ENCODE peak calls at places on chromosomes 5 and 9, in ten cellular contexts. Y is testis; V is endothelial cell of umbilical vein; M is thoracic aorta; P is OCI-LY7; W is aorta; X is CD8-positive, alpha-beta T cell; N is PC-9; J is tibial artery; Z is heart left ventricle. U is an unnamed sample.

GRCh38 chr5:2658421-2658820 is 93.1 kb downstream of the IRX2 start:
- DNase-seq in J (no peak), Y (no peak), W (no peak), N (no peak), P (no peak), M (no peak), X (no peak), Z (no peak), V (no peak), U (peak; percentile 34)

GRCh38 chr9:114906922-114907571 is 23.3 kb downstream of the TNFSF8 start:
- DNase-seq in W (no peak), X (peak; percentile 26), Z (no peak), V (peak; percentile 78), Y (peak; percentile 18), J (no peak), N (no peak), P (no peak), M (no peak), U (peak; percentile 72)

GRCh38 chr9:37968228-37968672 is 64.3 kb upstream of the SLC25A51 start:
- DNase-seq in X (no peak), Y (no peak), W (peak; percentile 71), V (peak; percentile 39), Z (no peak), M (peak; percentile 38), J (no peak), N (no peak), P (no peak), U (peak; percentile 84)

GRCh38 chr5:157076558-157076957 is 17.6 kb upstream of the HAVCR1 start:
- DNase-seq in Y (peak; percentile 24), V (no peak), X (no peak), M (no peak), P (no peak), J (peak; percentile 35), Z (no peak), N (peak; percentile 9), W (no peak), U (peak; percentile 73)

GRCh38 chr5:170263906-170264305 is 31.1 kb downstream of the C5orf58 start:
- DNase-seq in Y (no peak), J (no peak), W (no peak), Z (no peak), X (no peak), N (no peak), V (no peak), P (no peak), M (no peak), U (no peak)

GRCh38 chr9:37333288-37333687 is 89.2 kb upstream of the GRHPR start:
- DNase-seq in J (no peak), V (no peak), M (no peak), W (no peak), P (peak; percentile 41), X (no peak), Y (no peak), Z (no peak), N (no peak), U (peak; percentile 1)

GRCh38 chr9:108813951-108814601 is 41.7 kb downstream of the ACTL7B start:
- DNase-seq in P (no peak), W (no peak), V (peak; percentile 75), J (no peak), X (no peak), Z (no peak), Y (no peak), M (no peak), N (peak; percentile 73), U (peak; percentile 77)

GRCh38 chr9:120886490-120886967 is 9.5 kb upstream of the PHF19 start:
- DNase-seq in N (peak; percentile 40), Y (no peak), M (no peak), W (no peak), V (no peak), Z (peak; percentile 60), P (peak; percentile 69), X (no peak), J (peak; percentile 74), U (peak; percentile 87)

GRCh38 chr9:122056484-122056883 is 36.6 kb downstream of the TTLL11 start:
- DNase-seq in M (no peak), W (no peak), X (no peak), N (peak; percentile 13), J (no peak), Z (no peak), P (no peak), V (peak; percentile 12), Y (no peak), U (peak; percentile 37)

GRCh38 chr5:111730659-111731382 is 26.2 kb downstream of the NREP start:
- DNase-seq in V (no peak), W (no peak), J (no peak), N (no peak), Z (no peak), X (no peak), M (no peak), Y (no peak), P (no peak), U (no peak)

GRCh38 chr5:75668988-75669760 is 48.1 kb downstream of the POC5 start:
- DNase-seq in M (no peak), Y (peak; percentile 19), V (peak; percentile 95), X (peak; percentile 7), J (peak; percentile 33), W (no peak), Z (peak; percentile 39), P (peak; percentile 8), N (peak; percentile 31), U (no peak)

GRCh38 chr5:56557198-56557597 is 258.2 kb upstream of the MAP3K1 start:
- DNase-seq in V (no peak), P (no peak), W (no peak), M (no peak), X (no peak), J (no peak), Y (no peak), N (no peak), Z (no peak), U (peak; percentile 58)

GRCh38 chr5:158878227-158878626 is 221.5 kb downstream of the EBF1 start:
- DNase-seq in X (no peak), P (peak; percentile 30), M (no peak), W (no peak), J (no peak), V (no peak), Z (no peak), N (no peak), Y (no peak), U (no peak)

GRCh38 chr5:172559004-172559932 is 81.8 kb upstream of the NEURL1B start:
- DNase-seq in X (no peak), J (peak; percentile 38), Y (peak; percentile 81), P (no peak), N (no peak), Z (peak; percentile 80), W (peak; percentile 74), V (no peak), M (peak; percentile 19), U (peak; percentile 90)

GRCh38 chr5:150302301-150303069 is at the start of gene ARSI:
- DNase-seq in X (no peak), P (no peak), W (peak; percentile 87), Y (no peak), J (no peak), V (no peak), M (no peak), Z (peak; percentile 56), N (peak; percentile 56), U (peak; percentile 76)

GRCh38 chr9:134139081-134139480 is 3.2 kb downstream of the WDR5 start:
- DNase-seq in V (no peak), P (no peak), Z (no peak), W (no peak), M (no peak), N (no peak), Y (no peak), X (no peak), J (no peak), U (peak; percentile 72)

DNA sequence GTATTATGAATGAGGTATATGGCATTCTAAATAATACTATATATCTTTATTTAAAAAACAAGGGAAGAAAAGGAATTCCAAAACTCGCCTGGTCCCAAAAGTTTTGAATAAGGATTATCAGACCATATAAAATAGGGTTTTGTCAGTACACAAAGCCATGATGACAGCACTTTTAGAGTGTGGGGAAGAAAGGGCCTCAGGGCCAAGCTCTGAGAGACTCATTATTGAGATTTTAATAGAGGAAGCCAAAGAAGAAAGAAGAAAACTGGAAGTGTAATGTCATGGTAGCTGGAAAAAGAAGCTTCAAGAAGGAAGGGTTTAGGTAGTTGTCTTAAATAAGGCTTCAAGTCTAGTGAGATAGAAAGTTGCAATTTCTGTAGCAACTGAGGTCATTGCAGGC is 53.0 kb downstream of the FCHO2 start:
- DNase-seq in W (no peak), J (no peak), V (no peak), P (no peak), Z (no peak), X (no peak), M (no peak), Y (no peak), N (no peak), U (no peak)
- H3K27ac ChIP-seq in W (no peak overlapping the region), J (no peak overlapping the region), V (no peak overlapping the region), P (no peak overlapping the region), Z (no peak overlapping the region), X (no peak overlapping the region), M (no peak overlapping the region), Y (peak overlapping the region; percentile 7), N (no peak overlapping the region), U (no peak overlapping the region)

DNA sequence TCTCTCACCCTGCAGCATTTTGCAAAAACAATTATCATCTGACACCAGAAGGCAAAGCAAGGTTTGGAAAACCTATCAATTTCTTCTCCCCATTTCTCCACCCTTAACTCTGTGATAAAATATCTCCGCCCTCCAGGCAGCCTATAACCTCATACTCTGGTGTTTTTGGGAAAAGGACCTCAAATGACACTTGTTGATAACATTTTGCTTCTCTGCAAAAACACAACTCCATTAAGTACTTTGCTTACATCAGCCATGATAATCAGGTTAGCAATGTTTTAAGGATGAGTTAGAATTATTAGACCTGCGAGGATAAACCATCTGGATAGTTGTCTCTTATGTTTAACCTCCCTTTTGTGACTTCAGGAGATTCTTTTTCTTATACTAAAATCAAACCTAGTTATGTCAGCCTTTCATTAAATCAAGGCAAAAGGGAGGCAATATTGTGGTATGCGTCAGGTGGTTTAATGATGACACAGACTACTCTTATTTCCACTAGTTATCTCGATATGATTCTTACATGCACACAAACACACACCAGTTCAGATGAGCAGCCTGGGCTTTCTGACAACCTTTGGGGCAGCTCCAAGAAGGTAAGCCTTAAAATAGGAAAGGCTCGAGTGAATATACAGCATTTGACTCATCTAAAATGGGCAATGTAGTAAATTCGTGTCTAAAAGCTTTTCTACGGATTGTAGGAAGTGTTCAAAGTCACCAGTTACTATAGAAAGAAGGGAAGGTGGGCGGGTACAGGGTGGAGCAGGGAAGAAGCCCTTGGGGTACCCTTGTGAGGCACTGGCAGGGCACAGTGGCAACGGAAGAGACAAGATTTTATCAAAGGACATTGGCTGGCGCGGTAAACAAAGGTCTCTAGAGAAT is 2.1 kb downstream of the ANKH start:
- DNase-seq in Y (no peak), W (no peak), V (no peak), P (peak; percentile 29), M (no peak), X (peak; percentile 18), N (no peak), J (no peak), Z (peak; percentile 44), U (peak; percentile 18)
- H3K4me3 ChIP-seq in Y (peak overlapping the region; percentile 79), W (peak overlapping the region; percentile 85), V (no peak overlapping the region), P (peak overlapping the region; percentile 97), M (peak overlapping the region; percentile 95), X (peak overlapping the region; percentile 47), N (no peak overlapping the region), J (peak overlapping the region; percentile 99), Z (peak overlapping the region; percentile 81), U (peak overlapping the region; percentile 84)

GRCh38 chr5:139273322-139273571 is 20.3 kb upstream of the MATR3 start:
- DNase-seq in N (no peak), J (no peak), M (no peak), P (no peak), Y (no peak), V (no peak), X (no peak), W (no peak), Z (no peak), U (no peak)
- H3K27ac ChIP-seq in N (no peak overlapping the region), J (peak overlapping the region; percentile 62), M (peak overlapping the region; percentile 52), P (peak overlapping the region; percentile 9), Y (peak overlapping the region; percentile 69), V (no peak overlapping the region), X (peak overlapping the region; percentile 57), W (no peak overlapping the region), Z (peak overlapping the region; percentile 90), U (peak overlapping the region; percentile 20)

GRCh38 chr9:135296783-135297715 is 182.5 kb upstream of the PPP1R26 start:
- DNase-seq in J (no peak), V (no peak), P (no peak), W (no peak), M (no peak), N (no peak), Z (no peak), X (no peak), Y (no peak), U (no peak)
- H3K4me3 ChIP-seq in J (no peak overlapping the region), V (no peak overlapping the region), P (no peak overlapping the region), W (no peak overlapping the region), M (no peak overlapping the region), N (no peak overlapping the region), Z (no peak overlapping the region), X (no peak overlapping the region), Y (no peak overlapping the region), U (no peak overlapping the region)

U was measured in GM23248.